ENCODE peak calls at places on chromosomes 6 and 20, in seven cellular contexts. One of them, this sample, is unnamed.

GRCh38 chr20:16459019-16459700 is 114.1 kb downstream of the KIF16B start:
- DNase-seq in esophagus muscularis mucosa: peak
- DNase-seq in tibial nerve: peak
- DNase-seq in sigmoid colon: peak
- DNase-seq in HepG2: no peak
- DNase-seq in ovary: peak
- DNase-seq in H1: no peak
- DNase-seq in this sample: no peak

GRCh38 chr20:38692436-38693411 is 31.6 kb upstream of the SLC32A1 start:
- DNase-seq in esophagus muscularis mucosa: no peak
- DNase-seq in tibial nerve: peak
- DNase-seq in sigmoid colon: no peak
- DNase-seq in HepG2: peak
- DNase-seq in ovary: no peak
- DNase-seq in H1: no peak
- DNase-seq in this sample: peak

GRCh38 chr6:27176096-27176495 is 71.4 kb upstream of the PRSS16 start:
- DNase-seq in esophagus muscularis mucosa: no peak
- DNase-seq in tibial nerve: no peak
- DNase-seq in sigmoid colon: no peak
- DNase-seq in HepG2: no peak
- DNase-seq in ovary: no peak
- DNase-seq in H1: no peak
- DNase-seq in this sample: no peak

GRCh38 chr20:714453-714852 is 38.9 kb upstream of the SCRT2 start:
- DNase-seq in esophagus muscularis mucosa: no peak
- DNase-seq in tibial nerve: no peak
- DNase-seq in sigmoid colon: no peak
- DNase-seq in HepG2: no peak
- DNase-seq in ovary: no peak
- DNase-seq in H1: no peak
- DNase-seq in this sample: no peak

GRCh38 chr6:118263929-118264486 is 284.1 kb upstream of the PLN start:
- DNase-seq in esophagus muscularis mucosa: no peak
- DNase-seq in tibial nerve: no peak
- DNase-seq in sigmoid colon: no peak
- DNase-seq in HepG2: peak
- DNase-seq in ovary: no peak
- DNase-seq in H1: no peak
- DNase-seq in this sample: no peak

GRCh38 chr6:158628542-158628941 is 16.0 kb downstream of the DYNLT1 start:
- DNase-seq in esophagus muscularis mucosa: peak
- DNase-seq in tibial nerve: no peak
- DNase-seq in sigmoid colon: no peak
- DNase-seq in HepG2: no peak
- DNase-seq in ovary: no peak
- DNase-seq in H1: no peak
- DNase-seq in this sample: no peak

GRCh38 chr20:32037929-32038328 is 14.1 kb upstream of the HCK start:
- DNase-seq in esophagus muscularis mucosa: no peak
- DNase-seq in tibial nerve: no peak
- DNase-seq in sigmoid colon: no peak
- DNase-seq in HepG2: no peak
- DNase-seq in ovary: no peak
- DNase-seq in H1: no peak
- DNase-seq in this sample: no peak

GRCh38 chr6:110325197-110325596 is 33.0 kb downstream of the METTL24 start:
- DNase-seq in esophagus muscularis mucosa: no peak
- DNase-seq in tibial nerve: no peak
- DNase-seq in sigmoid colon: peak
- DNase-seq in HepG2: peak
- DNase-seq in ovary: no peak
- DNase-seq in H1: no peak
- DNase-seq in this sample: peak

GRCh38 chr6:154292855-154293519 is 63.6 kb downstream of the IPCEF1 start:
- DNase-seq in esophagus muscularis mucosa: no peak
- DNase-seq in tibial nerve: no peak
- DNase-seq in sigmoid colon: no peak
- DNase-seq in HepG2: no peak
- DNase-seq in ovary: no peak
- DNase-seq in H1: no peak
- DNase-seq in this sample: no peak

GRCh38 chr6:157264701-157265100 is 58.6 kb downstream of the TMEM242 start:
- DNase-seq in esophagus muscularis mucosa: no peak
- DNase-seq in tibial nerve: no peak
- DNase-seq in sigmoid colon: peak
- DNase-seq in HepG2: no peak
- DNase-seq in ovary: no peak
- DNase-seq in H1: no peak
- DNase-seq in this sample: no peak

GRCh38 chr20:50359607-50360217 is 150.5 kb upstream of the PTPN1 start:
- DNase-seq in esophagus muscularis mucosa: no peak
- DNase-seq in tibial nerve: no peak
- DNase-seq in sigmoid colon: peak
- DNase-seq in HepG2: no peak
- DNase-seq in ovary: no peak
- DNase-seq in H1: no peak
- DNase-seq in this sample: no peak

GRCh38 chr20:9214676-9215075 is 145.8 kb downstream of the PLCB4 start:
- DNase-seq in esophagus muscularis mucosa: no peak
- DNase-seq in tibial nerve: no peak
- DNase-seq in sigmoid colon: no peak
- DNase-seq in HepG2: no peak
- DNase-seq in ovary: no peak
- DNase-seq in H1: no peak
- DNase-seq in this sample: no peak

DNA sequence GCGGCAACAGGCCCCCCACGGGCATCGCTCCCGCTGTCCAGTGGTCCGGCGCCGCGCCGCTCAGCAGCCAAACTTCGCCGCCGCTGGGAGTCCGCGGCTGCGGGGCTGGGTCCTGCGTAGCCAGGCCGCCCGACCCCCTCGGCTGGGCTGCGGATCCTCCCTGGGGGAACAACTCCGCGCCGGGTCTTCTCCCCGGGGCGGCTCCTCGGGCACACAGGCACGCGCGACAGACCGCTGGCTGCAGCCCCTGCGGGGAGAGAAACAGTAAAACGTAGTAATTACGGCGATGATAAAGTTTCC is 570 bp downstream of the MAN1A1 start:
- DNase-seq in esophagus muscularis mucosa: no peak
- DNase-seq in tibial nerve: no peak
- DNase-seq in sigmoid colon: no peak
- DNase-seq in HepG2: no peak
- DNase-seq in ovary: no peak
- DNase-seq in H1: no peak
- DNase-seq in this sample: no peak
- H3K27ac ChIP-seq in esophagus muscularis mucosa: peak
- H3K27ac ChIP-seq in tibial nerve: peak
- H3K27ac ChIP-seq in sigmoid colon: peak
- H3K27ac ChIP-seq in HepG2: peak
- H3K27ac ChIP-seq in ovary: peak
- H3K27ac ChIP-seq in H1: no peak
- H3K27ac ChIP-seq in this sample: peak

DNA sequence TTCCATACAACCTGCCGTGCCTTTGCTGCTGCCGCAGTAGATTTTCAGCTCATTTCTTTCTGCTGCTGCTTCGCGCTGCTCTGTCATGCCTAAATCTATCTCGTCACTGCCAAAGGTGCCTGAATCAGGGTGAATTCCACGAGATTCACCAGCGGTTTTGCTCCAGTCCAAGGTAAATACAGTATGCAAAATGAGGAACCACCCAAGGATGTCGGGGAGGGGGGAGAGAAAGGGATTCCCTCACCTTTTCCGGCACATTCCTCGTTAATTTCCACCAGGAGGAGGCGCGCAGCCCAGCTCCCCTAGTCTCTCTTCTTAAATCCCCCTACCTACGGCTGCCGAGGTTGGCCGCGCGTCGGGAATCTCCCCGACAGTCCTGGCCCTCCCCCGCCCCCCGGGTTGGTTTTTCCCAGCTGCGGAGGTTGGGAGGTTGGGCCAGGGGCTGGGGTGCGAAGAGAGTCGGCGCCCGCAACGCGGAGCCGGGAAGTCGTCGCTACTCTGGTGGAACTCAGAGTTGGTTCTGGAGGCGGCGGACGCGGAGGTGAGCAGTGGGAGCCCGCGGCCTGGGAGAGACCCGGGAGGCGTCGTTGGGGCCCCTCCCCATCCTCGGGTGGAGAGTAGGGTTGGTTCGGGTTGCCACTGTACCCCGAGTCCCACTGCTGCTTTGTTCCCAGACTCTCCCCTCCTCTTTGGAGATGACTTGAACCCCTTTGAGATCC is at the start of gene TPBG:
- DNase-seq in esophagus muscularis mucosa: no peak
- DNase-seq in tibial nerve: peak
- DNase-seq in sigmoid colon: peak
- DNase-seq in HepG2: peak
- DNase-seq in ovary: peak
- DNase-seq in H1: peak
- DNase-seq in this sample: peak
- TF ChIP-seq EP300 in esophagus muscularis mucosa: no peak
- TF ChIP-seq EP300 in tibial nerve: no peak
- TF ChIP-seq EP300 in sigmoid colon: no peak
- TF ChIP-seq EP300 in HepG2: no peak
- TF ChIP-seq EP300 in ovary: no peak
- TF ChIP-seq EP300 in H1: no peak
- TF ChIP-seq EP300 in this sample: no peak

GRCh38 chr6:14743126-14743464 is 502.8 kb upstream of the JARID2 start:
- DNase-seq in esophagus muscularis mucosa: no peak
- DNase-seq in tibial nerve: no peak
- DNase-seq in sigmoid colon: no peak
- DNase-seq in HepG2: no peak
- DNase-seq in ovary: no peak
- DNase-seq in H1: no peak
- DNase-seq in this sample: no peak

GRCh38 chr6:14743465-14744211 is 502.2 kb upstream of the JARID2 start:
- DNase-seq in esophagus muscularis mucosa: no peak
- DNase-seq in tibial nerve: peak
- DNase-seq in sigmoid colon: peak
- DNase-seq in HepG2: peak
- DNase-seq in ovary: peak
- DNase-seq in H1: no peak
- DNase-seq in this sample: peak

GRCh38 chr6:14742171-14742570 is 503.7 kb upstream of the JARID2 start:
- DNase-seq in esophagus muscularis mucosa: no peak
- DNase-seq in tibial nerve: no peak
- DNase-seq in sigmoid colon: no peak
- DNase-seq in HepG2: no peak
- DNase-seq in ovary: no peak
- DNase-seq in H1: no peak
- DNase-seq in this sample: no peak

GRCh38 chr6:14744212-14744556 is 501.7 kb upstream of the JARID2 start:
- DNase-seq in esophagus muscularis mucosa: no peak
- DNase-seq in tibial nerve: no peak
- DNase-seq in sigmoid colon: no peak
- DNase-seq in HepG2: no peak
- DNase-seq in ovary: no peak
- DNase-seq in H1: no peak
- DNase-seq in this sample: no peak

DNA sequence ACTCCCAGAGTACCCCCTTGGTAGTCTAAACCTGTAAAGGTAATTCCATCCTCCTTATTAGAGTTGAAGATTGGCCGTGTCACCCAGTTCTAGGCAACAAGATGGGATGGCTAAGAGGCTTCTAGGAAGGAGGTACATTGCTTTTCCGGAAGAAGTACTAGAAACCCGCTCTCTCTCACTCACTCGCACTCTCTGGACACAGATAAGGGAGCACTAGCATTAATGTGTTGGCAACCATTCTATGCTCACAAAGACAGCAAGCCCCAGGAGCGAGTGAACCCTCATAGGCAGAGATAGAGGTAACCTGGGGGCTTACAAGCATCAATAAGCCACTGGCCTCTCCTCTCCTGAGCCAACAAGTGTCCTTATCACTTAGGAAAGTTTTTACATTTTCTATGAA is 503.2 kb upstream of the JARID2 start:
- DNase-seq in esophagus muscularis mucosa: no peak
- DNase-seq in tibial nerve: no peak
- DNase-seq in sigmoid colon: no peak
- DNase-seq in HepG2: no peak
- DNase-seq in ovary: no peak
- DNase-seq in H1: no peak
- DNase-seq in this sample: no peak
- H3K4me3 ChIP-seq in esophagus muscularis mucosa: no peak
- H3K4me3 ChIP-seq in tibial nerve: no peak
- H3K4me3 ChIP-seq in sigmoid colon: no peak
- H3K4me3 ChIP-seq in HepG2: no peak
- H3K4me3 ChIP-seq in ovary: no peak
- H3K4me3 ChIP-seq in H1: no peak
- H3K4me3 ChIP-seq in this sample: no peak

GRCh38 chr6:32113386-32114352 is 4.5 kb upstream of the TNXB start:
- DNase-seq in esophagus muscularis mucosa: peak
- DNase-seq in tibial nerve: peak
- DNase-seq in sigmoid colon: peak
- DNase-seq in HepG2: peak
- DNase-seq in ovary: peak
- DNase-seq in H1: no peak
- DNase-seq in this sample: peak

GRCh38 chr6:32116674-32117073 is 7.5 kb upstream of the TNXB start:
- DNase-seq in esophagus muscularis mucosa: no peak
- DNase-seq in tibial nerve: no peak
- DNase-seq in sigmoid colon: no peak
- DNase-seq in HepG2: peak
- DNase-seq in ovary: peak
- DNase-seq in H1: no peak
- DNase-seq in this sample: no peak

GRCh38 chr6:32115623-32116022 is 6.5 kb upstream of the TNXB start:
- DNase-seq in esophagus muscularis mucosa: no peak
- DNase-seq in tibial nerve: no peak
- DNase-seq in sigmoid colon: no peak
- DNase-seq in HepG2: no peak
- DNase-seq in ovary: peak
- DNase-seq in H1: no peak
- DNase-seq in this sample: no peak

GRCh38 chr6:32112436-32112980 is 3.4 kb upstream of the TNXB start:
- DNase-seq in esophagus muscularis mucosa: no peak
- DNase-seq in tibial nerve: no peak
- DNase-seq in sigmoid colon: peak
- DNase-seq in HepG2: no peak
- DNase-seq in ovary: peak
- DNase-seq in H1: no peak
- DNase-seq in this sample: no peak

DNA sequence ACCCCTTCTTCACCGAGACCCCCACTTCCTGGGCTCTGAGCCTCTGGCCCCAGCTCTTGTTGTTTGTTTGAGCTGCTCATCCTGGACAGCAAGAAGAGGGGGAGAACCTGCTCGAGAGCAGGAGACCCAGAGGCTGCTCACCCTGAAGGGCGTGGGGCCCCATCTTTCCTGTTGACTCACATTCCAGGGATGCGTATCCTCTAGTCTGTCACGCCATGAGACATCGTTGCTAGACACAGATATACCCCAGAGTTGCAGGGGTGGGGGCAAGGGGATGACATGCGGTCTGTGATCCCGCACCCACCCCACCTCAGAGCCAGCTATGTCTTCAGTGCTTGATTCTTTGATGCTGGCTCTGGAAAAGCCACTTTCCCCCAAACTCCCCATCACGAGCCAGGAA is 5.7 kb upstream of the TNXB start:
- DNase-seq in esophagus muscularis mucosa: no peak
- DNase-seq in tibial nerve: no peak
- DNase-seq in sigmoid colon: peak
- DNase-seq in HepG2: no peak
- DNase-seq in ovary: peak
- DNase-seq in H1: no peak
- DNase-seq in this sample: no peak
- H3K27ac ChIP-seq in esophagus muscularis mucosa: peak
- H3K27ac ChIP-seq in tibial nerve: peak
- H3K27ac ChIP-seq in sigmoid colon: peak
- H3K27ac ChIP-seq in HepG2: peak
- H3K27ac ChIP-seq in ovary: no peak
- H3K27ac ChIP-seq in H1: no peak
- H3K27ac ChIP-seq in this sample: peak

This sample was measured in transverse colon.